ENCODE peak calls at places on chromosome 17, in five cellular contexts. L, W, H, P and D are unnamed samples.

GRCh38 chr17:15457723-15458094 is 9.7 kb downstream of the CDRT4 start:
- DNase-seq in L (no peak), W (no peak), H (peak), P (peak), D (peak)

GRCh38 chr17:680554-680953 is 34.1 kb downstream of the VPS53 start:
- DNase-seq in L (no peak), W (no peak), H (no peak), P (no peak), D (no peak)

GRCh38 chr17:45940826-45941225 is 46.5 kb downstream of the MAPT start:
- DNase-seq in L (no peak), W (peak), H (peak), P (peak), D (peak)

GRCh38 chr17:61591930-61592329 is 911 bp upstream of the NACA2 start:
- DNase-seq in L (no peak), W (no peak), H (no peak), P (no peak), D (no peak)

GRCh38 chr17:66975614-66976378 is 11.3 kb downstream of the CACNG4 start:
- DNase-seq in L (no peak), W (no peak), H (no peak), P (no peak), D (no peak)

GRCh38 chr17:8832711-8833352 is 33.7 kb upstream of the MFSD6L start:
- DNase-seq in L (peak), W (no peak), H (no peak), P (no peak), D (no peak)

GRCh38 chr17:6374761-6375312 is 60.1 kb downstream of the AIPL1 start:
- DNase-seq in L (no peak), W (peak), H (no peak), P (no peak), D (no peak)

GRCh38 chr17:3972281-3972731 is 8.1 kb upstream of the ATP2A3 start:
- DNase-seq in L (no peak), W (no peak), H (no peak), P (no peak), D (no peak)

GRCh38 chr17:75525806-75526554 is 483 bp downstream of the LLGL2 start:
- DNase-seq in L (no peak), W (peak), H (no peak), P (no peak), D (no peak)

GRCh38 chr17:2776589-2777241 is 19.5 kb upstream of the RAP1GAP2 start:
- DNase-seq in L (no peak), W (no peak), H (no peak), P (no peak), D (no peak)

GRCh38 chr17:41492771-41493170 is 3.1 kb upstream of the KRT36 start:
- DNase-seq in L (no peak), W (no peak), H (no peak), P (no peak), D (no peak)

GRCh38 chr17:42554250-42555121 is 1.8 kb downstream of the HSD17B1 start:
- DNase-seq in L (peak), W (peak), H (peak), P (peak), D (peak)

GRCh38 chr17:62824290-62825135 is 16.4 kb upstream of the MARCHF10 start:
- DNase-seq in L (no peak), W (no peak), H (no peak), P (no peak), D (no peak)

GRCh38 chr17:77941004-77941403 is 17.5 kb upstream of the TNRC6C start:
- DNase-seq in L (no peak), W (no peak), H (no peak), P (no peak), D (no peak)

DNA sequence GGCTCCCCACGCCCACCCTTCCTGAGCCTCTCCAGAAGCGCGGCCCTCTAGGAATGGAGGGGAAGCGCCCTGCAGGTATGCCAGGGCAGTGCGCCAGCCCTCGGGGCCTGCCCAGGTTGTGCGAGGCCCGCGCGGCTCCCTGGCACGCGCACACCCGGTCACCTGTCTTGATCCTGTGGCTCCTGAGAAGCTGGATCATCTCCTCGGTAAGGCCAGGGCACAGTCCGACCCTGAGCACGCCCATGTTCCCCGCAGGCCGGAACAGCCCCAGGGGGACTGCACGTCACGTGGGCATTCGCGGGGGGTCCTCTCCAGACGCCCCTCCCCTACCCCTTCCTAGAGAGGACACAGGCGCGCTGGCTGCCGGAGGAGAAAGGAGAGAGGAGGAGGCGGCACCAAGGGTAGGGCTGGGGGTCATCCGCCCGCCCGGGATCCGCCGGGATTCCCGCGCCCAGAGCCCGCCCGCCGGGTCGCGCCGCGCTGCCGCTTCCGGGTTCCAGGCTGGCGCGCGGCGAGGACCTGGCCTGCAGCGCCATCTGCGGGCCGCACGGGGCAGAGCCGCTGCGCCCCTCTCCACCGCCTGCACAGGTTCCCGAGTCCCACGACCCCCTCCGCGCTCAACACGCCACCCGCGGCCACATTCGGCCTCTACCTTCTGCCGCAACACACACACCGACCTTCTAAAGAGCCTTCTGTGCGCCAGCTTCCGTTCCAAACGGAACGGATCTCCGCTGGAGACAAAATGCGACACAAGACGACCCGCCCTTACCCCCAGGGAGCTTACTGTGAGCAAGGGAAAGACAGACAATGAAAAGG is at the start of gene RAD51D:
- DNase-seq in L (peak), W (peak), H (peak), P (peak), D (peak)
- TF ChIP-seq POLR2A in L (no peak), W (no peak), H (no peak), P (no peak), D (no peak)

GRCh38 chr17:81646869-81647600 is 9.3 kb downstream of the PDE6G start:
- DNase-seq in L (no peak), W (no peak), H (no peak), P (no peak), D (no peak)
- TF ChIP-seq POLR2A in L (no peak), W (no peak), H (no peak), P (no peak), D (no peak)

DNA sequence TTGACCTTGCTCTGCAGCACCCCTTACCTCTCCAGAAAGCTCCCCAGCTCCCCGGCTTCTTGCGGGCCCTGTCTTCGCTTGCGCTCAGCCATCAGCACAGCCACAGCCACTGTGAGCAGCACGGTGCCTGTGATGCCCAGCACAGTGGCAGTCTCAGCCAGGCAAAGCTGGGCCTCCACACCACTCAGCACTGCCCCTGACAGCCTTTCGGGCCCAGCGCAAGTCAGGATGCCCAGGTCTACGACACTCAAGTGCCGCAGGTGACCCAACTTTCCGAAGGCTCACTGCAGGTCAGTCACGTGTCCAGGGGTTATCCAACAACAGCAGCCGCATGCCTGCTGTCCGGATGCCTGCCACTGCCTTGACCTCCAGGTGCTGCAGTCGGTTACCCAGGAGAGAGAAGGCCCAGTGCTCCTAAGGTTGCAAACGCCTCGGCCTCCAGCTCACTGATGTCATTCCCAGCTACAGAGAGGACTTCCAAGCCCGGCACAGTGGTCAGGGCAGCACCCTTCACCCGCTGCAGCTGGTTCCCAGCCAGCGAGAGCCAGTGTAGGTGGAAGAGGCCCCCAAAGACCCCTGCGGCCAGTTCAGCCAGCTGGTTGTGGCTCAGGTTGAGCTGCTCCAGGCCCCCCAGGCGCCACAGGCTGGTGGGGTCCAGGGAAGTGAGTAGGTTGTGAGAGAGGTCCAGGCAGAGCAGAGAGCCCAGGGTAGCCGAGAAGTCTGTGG is 8.9 kb upstream of the TMEM101 start:
- DNase-seq in L (no peak), W (no peak), H (no peak), P (no peak), D (no peak)
- TF ChIP-seq POLR2A in L (no peak), W (no peak), H (no peak), P (no peak), D (no peak)

DNA sequence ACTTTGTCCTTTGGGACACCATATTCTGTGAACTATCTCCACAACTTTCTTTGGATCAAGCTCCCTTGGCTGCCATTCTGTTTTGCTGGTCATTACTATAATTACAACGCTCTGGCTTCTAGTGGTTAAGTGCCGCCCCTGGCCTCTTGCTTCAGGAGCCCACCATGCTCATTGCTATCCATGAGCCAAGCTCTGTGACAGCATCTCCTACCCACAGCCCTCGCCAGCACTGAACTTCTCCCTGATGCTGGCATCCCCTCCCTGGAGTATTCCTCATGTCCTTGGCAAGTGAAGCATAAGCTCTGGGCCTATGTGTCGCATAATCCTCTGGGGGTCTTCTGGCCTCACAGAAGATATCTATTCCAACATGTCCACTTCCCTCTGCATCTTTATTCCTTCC is 60.6 kb upstream of the DHX40 start:
- DNase-seq in L (no peak), W (no peak), H (no peak), P (no peak), D (no peak)
- TF ChIP-seq POLR2A in L (no peak), W (no peak), H (no peak), P (no peak), D (no peak)

GRCh38 chr17:63848834-63849689 is 6.6 kb upstream of the SMARCD2 start:
- DNase-seq in L (peak), W (peak), H (peak), P (peak), D (peak)
- TF ChIP-seq POLR2A in L (no peak), W (no peak), H (no peak), P (no peak), D (no peak)

DNA sequence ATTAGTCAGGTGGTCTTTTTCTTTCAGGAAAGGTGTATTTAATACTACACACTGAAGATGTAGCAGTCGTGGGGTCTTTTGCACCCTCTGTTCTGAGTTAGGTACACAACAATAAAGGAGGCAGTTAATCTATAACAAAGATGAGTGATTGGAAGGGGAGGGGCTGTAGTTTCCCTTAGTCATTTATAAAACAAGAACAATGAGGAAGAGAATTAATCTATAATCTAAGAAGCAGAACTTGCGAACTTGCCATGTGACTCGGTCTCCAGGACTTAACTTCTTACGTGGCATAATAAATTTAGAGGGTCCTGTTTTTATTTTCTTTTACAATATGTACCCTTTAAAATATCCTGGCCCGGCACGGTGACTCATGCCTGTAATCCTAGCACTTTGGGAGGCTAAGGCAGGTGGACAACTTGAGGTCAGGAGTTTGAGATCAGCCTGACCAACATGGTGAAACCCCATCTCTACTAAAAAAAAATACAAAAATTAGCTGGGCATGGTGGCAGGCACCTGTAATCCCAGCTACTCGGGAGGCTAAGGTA is 8.6 kb upstream of the APPBP2 start:
- DNase-seq in L (no peak), W (no peak), H (no peak), P (no peak), D (no peak)
- TF ChIP-seq POLR2A in L (no peak), W (no peak), H (no peak), P (no peak), D (no peak)

DNA sequence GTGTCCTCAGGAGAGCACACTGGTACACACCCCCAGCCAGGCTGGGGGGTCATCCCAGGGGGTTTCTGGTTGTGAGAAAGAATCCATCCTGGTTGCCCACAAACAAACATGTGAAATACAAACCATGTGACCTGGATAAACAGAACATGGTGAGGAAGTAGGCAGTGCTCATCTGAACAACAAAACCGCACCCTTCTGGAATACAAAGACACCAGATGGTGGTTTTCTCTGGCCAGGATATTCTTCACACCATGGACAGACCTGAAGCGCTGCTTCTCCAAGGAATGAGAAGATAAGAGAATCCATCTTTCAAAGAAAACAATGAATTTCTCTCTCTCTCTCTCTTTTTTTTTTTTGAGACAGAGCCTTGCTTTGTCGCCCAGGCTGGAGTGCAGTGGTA is 302.3 kb downstream of the SLC39A11 start:
- DNase-seq in L (no peak), W (no peak), H (no peak), P (no peak), D (no peak)
- TF ChIP-seq POLR2A in L (no peak), W (no peak), H (no peak), P (no peak), D (no peak)

DNA sequence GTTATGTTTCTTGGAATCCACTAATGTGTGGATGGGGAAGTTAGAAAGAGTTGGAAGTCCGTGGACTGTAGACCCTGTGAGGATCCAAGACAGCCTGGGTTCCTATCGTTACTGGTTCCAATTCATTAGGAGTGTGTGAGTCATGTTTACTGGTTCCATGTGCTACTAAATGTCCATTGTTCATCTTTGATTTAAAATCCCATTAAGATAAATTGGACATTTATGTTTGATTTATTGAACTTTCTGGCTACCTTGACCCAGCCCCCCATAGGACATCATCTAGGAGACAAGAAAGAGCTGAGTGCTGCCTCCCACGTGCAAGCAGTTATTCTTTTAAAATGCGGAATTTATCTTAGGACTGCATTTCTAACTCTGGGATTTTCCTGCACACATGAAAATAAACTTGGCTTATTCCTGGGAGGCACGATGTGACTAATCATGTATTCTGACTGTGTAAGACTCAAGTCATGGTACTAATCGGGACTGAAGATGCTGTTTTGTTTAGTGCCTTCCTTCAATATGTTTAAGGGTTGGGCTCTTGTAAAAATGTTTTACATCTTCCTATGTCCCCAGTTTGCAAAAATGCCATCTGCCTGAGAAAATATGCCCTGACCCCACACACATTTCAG is 53.4 kb downstream of the RGS9 start:
- DNase-seq in L (no peak), W (no peak), H (no peak), P (no peak), D (no peak)
- TF ChIP-seq POLR2A in L (no peak), W (no peak), H (no peak), P (no peak), D (no peak)

GRCh38 chr17:68034452-68034776 is 1.1 kb upstream of the KPNA2 start:
- DNase-seq in L (no peak), W (no peak), H (no peak), P (no peak), D (no peak)
- TF ChIP-seq POLR2A in L (no peak), W (no peak), H (no peak), P (no peak), D (no peak)

GRCh38 chr17:32876414-32877163 is at the start of gene MYO1D:
- DNase-seq in L (peak), W (peak), H (peak), P (peak), D (no peak)
- TF ChIP-seq POLR2A in L (peak), W (peak), H (no peak), P (peak), D (peak)